ENCODE peak calls at places on chromosomes 5 and 9, in six cellular contexts. O, Z, E, G, S and A are unnamed samples.

GRCh38 chr5:17118631-17119030 is 98.8 kb upstream of the BASP1 start:
- DNase-seq in S (peak; percentile 36), O (peak; percentile 94), G (no peak), Z (peak; percentile 95), E (peak; percentile 41), A (no peak)

GRCh38 chr9:75798484-75798883 is 92.0 kb upstream of the PCSK5 start:
- DNase-seq in Z (no peak), E (no peak), S (no peak), G (no peak), O (no peak), A (no peak)

GRCh38 chr9:34190996-34191892 is 12.4 kb downstream of the UBAP1 start:
- DNase-seq in O (peak; percentile 34), S (peak; percentile 20), G (peak; percentile 55), E (no peak), Z (peak; percentile 42), A (no peak)

GRCh38 chr5:7926296-7926695 is 57.3 kb downstream of the MTRR start:
- DNase-seq in G (no peak), Z (no peak), S (no peak), E (no peak), O (peak; percentile 99), A (no peak)

GRCh38 chr9:114745108-114745848 is 60.6 kb downstream of the TNFSF15 start:
- DNase-seq in S (no peak), Z (no peak), O (no peak), E (no peak), G (no peak), A (no peak)

GRCh38 chr5:88203977-88204735 is 64.5 kb downstream of the TMEM161B start:
- DNase-seq in S (no peak), E (no peak), Z (no peak), G (peak; percentile 59), O (no peak), A (no peak)

GRCh38 chr5:175772747-175773533 is 98.4 kb upstream of the CPLX2 start:
- DNase-seq in E (no peak), G (peak; percentile 60), S (no peak), Z (peak; percentile 12), O (no peak), A (no peak)

GRCh38 chr5:168342151-168342825 is 50.8 kb downstream of the WWC1 start:
- DNase-seq in S (no peak), G (no peak), E (no peak), O (no peak), Z (no peak), A (no peak)

GRCh38 chr9:20621553-20622329 is 558 bp downstream of the MLLT3 start:
- DNase-seq in E (peak; percentile 60), Z (peak; percentile 70), S (peak; percentile 70), O (peak; percentile 61), G (peak; percentile 68), A (peak; percentile 40)

GRCh38 chr9:109022909-109023308 is 9.6 kb upstream of the CTNNAL1 start:
- DNase-seq in G (no peak), O (no peak), Z (peak; percentile 57), E (no peak), S (no peak), A (no peak)

GRCh38 chr9:23820731-23821399 is 5.2 kb downstream of the ELAVL2 start:
- DNase-seq in S (peak; percentile 17), O (no peak), G (peak; percentile 69), Z (peak; percentile 58), E (no peak), A (peak; percentile 24)

GRCh38 chr5:10289353-10289752 is 18.3 kb downstream of the CMBL start:
- DNase-seq in G (no peak), S (peak; percentile 27), O (no peak), E (peak; percentile 67), Z (no peak), A (no peak)

GRCh38 chr5:8135742-8136141 is 266.8 kb downstream of the MTRR start:
- DNase-seq in S (no peak), G (no peak), E (no peak), Z (no peak), O (no peak), A (no peak)

DNA sequence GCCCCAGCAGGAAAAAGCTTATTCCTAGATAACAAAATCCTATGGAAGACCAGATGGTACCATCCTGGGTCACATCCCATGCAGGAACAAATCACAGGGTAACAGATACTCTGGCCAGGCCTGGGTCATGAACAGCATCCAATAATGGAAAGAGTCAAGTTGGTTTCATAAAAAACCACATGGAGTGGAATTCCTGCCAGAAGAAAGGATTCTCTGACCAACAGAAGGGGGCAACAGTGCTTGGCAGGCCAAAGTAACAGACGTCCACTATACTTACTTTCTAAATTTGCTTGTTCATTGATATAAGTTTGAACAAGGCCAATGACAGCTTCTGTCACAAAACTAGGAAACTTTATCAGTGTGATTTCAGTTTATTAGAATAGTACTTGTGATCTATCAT is 273.5 kb downstream of the ARRDC3 start:
- DNase-seq in Z (no peak), E (no peak), O (no peak), G (no peak), S (no peak), A (no peak)
- TF ChIP-seq CTCF in Z (no peak), E (no peak), O (no peak), G (no peak), S (peak; percentile 3), A (no peak)

GRCh38 chr5:84382363-84383295 is 2.1 kb downstream of the EDIL3 start:
- DNase-seq in Z (peak; percentile 16), S (peak; percentile 86), E (no peak), O (no peak), G (peak; percentile 86), A (peak; percentile 33)
- TF ChIP-seq CTCF in Z (no peak), S (no peak), E (no peak), O (no peak), G (no peak), A (no peak)

GRCh38 chr9:93036887-93037475 is 21.5 kb upstream of the SUSD3 start:
- DNase-seq in Z (no peak), E (no peak), S (no peak), G (no peak), O (no peak), A (no peak)
- TF ChIP-seq CTCF in Z (no peak), E (no peak), S (peak; percentile 20), G (peak; percentile 16), O (peak; percentile 27), A (peak; percentile 26)

GRCh38 chr5:75717082-75717922 is at the start of gene POC5:
- DNase-seq in G (peak; percentile 98), S (peak; percentile 99), O (peak; percentile 90), E (peak; percentile 98), Z (peak; percentile 98), A (peak; percentile 95)
- TF ChIP-seq CTCF in G (no peak), S (no peak), O (no peak), E (no peak), Z (no peak), A (no peak)

DNA sequence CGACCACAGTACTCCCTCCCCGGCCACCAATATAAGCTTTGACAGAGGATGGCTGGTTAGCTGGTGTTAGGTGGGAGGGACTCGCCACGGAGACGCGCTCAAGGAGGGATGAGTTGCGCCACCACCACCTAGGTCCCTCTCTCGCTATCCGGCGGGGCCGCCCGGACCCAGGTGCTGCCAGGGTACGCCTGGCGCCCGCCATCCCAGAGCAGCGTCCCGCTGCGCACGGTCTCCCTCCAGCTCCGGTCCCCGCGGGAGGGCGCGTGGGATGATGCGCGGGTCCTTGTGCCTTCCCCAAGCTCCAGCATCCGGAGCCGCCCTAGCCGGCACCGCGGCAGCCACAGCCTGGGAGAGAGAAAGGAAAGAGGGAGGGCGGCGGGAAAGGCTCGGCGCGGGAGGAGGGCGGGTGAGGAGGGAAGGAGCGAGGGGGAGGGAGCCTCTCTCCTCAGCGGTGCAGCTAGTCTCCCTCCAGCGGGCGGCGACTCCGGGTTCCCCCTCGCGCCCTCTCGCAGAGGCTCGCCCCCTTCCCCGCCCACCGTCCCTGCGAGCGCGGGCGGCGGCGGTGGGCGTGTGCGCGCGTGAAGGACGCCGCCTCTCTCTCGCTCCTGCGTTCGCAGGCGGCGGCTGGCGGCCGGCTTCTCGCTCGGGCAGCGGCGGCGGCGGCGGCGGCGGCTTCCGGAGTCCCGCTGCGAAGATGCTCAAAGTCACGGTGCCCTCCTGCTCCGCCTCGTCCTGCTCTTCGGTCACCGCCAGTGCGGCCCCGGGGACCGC is at the start of gene CAMK4:
- DNase-seq in S (peak; percentile 97), Z (peak; percentile 55), G (peak; percentile 85), E (peak; percentile 46), O (peak; percentile 57), A (peak; percentile 58)
- TF ChIP-seq CTCF in S (peak; percentile 28), Z (no peak), G (no peak), E (no peak), O (peak; percentile 33), A (peak; percentile 13)

DNA sequence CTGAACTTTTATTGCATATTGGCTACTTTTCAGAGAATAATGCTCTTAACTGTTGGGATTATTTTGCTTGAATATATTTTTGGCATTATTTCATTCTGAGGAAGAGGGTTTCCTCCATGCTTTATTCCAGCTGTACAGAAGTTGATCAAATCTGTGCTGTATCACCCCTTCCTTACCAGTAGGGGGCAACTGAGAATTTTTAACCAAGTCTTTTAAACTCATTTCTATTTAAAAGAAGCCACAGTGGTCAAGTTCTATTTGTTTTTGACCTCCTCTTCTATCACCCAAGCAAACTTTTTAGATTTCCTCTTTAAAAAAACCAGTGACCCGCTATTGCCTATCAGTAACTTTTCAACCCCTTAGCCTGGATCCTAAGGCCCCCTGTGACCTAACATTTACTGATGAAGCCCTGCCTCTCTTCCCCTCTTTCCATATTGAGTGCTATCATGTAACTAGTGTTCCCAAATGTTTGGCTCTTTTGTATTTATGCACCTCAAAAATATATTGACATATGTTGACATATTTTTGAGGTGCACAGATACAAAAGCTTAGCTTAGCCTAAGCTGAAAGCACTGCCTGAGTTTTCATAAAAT is 80.6 kb downstream of the FBXO4 start:
- DNase-seq in Z (peak; percentile 34), O (peak; percentile 23), S (no peak), G (peak; percentile 50), E (no peak), A (no peak)
- TF ChIP-seq CTCF in Z (peak; percentile 75), O (peak; percentile 87), S (peak; percentile 72), G (peak; percentile 78), E (peak; percentile 58), A (peak; percentile 77)